ENCODE peak calls at places on chromosomes 16 and 17, in four cellular contexts. G, D, B and M are unnamed samples.

GRCh38 chr16:14302031-14302398 is 230.9 kb downstream of the MRTFB start:
- DNase-seq in G (no peak), B (peak; percentile 81), D (peak; percentile 88), M (no peak)

GRCh38 chr16:1580956-1581355 is 30.9 kb downstream of the IFT140 start:
- DNase-seq in B (no peak), G (no peak), D (no peak), M (no peak)

GRCh38 chr17:75748706-75749105 is 16.3 kb downstream of the GALK1 start:
- DNase-seq in D (no peak), B (no peak), G (no peak), M (no peak)

GRCh38 chr16:64356267-64356666 is 765.6 kb downstream of the CDH11 start:
- DNase-seq in B (peak; percentile 1), D (no peak), G (no peak), M (no peak)

GRCh38 chr16:49441366-49441780 is 67.8 kb downstream of the C16orf78 start:
- DNase-seq in D (peak; percentile 50), B (no peak), G (peak; percentile 81), M (no peak)

GRCh38 chr16:70682239-70683145 is 3.4 kb downstream of the MTSS2 start:
- DNase-seq in B (no peak), G (no peak), D (no peak), M (no peak)

GRCh38 chr17:9291912-9292562 is 270.7 kb downstream of the NTN1 start:
- DNase-seq in G (peak; percentile 28), B (peak; percentile 28), D (peak; percentile 82), M (no peak)

GRCh38 chr16:66503030-66503429 is 46.9 kb downstream of the TK2 start:
- DNase-seq in D (peak; percentile 92), B (no peak), G (no peak), M (no peak)

GRCh38 chr17:9725575-9725974 is 65.8 kb downstream of the DHRS7C start:
- DNase-seq in D (no peak), B (peak; percentile 19), G (no peak), M (no peak)

GRCh38 chr16:69839798-69840409 is 77.8 kb downstream of the WWP2 start:
- DNase-seq in G (no peak), B (no peak), D (no peak), M (no peak)

GRCh38 chr16:78704421-78704820 is 605.0 kb downstream of the WWOX start:
- DNase-seq in D (no peak), G (no peak), B (no peak), M (no peak)

GRCh38 chr16:53529529-53529928 is 26.5 kb upstream of the AKTIP start:
- DNase-seq in B (no peak), D (no peak), G (no peak), M (no peak)

GRCh38 chr17:69535022-69535570 is 120.6 kb downstream of the MAP2K6 start:
- DNase-seq in B (no peak), D (no peak), G (no peak), M (no peak)

GRCh38 chr16:67470314-67470713 is 10.6 kb downstream of the ATP6V0D1 start:
- DNase-seq in G (no peak), B (no peak), D (peak; percentile 86), M (no peak)

GRCh38 chr17:45019177-45019711 is 32.2 kb downstream of the DCAKD start:
- DNase-seq in B (peak; percentile 45), D (no peak), G (no peak), M (no peak)

DNA sequence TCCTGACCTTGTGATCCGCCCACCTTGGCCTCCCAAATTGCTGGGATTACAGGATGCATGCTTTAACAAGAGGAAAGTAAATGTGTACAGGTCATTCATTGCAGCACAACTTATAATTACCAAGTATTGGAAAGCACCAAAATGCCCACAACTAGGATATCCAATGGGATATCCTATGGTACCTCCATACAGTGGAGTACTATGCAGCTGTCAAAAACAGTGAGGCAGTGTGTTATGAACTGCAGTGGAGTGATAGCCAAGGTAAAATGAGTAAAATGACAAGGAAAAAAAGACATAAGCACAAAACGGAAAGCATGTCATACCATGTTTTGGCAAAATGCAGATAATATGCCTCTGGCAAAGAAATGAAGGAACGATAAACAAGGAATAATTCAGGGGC is 87.6 kb downstream of the FOXL1 start:
- DNase-seq in G (no peak), B (no peak), D (no peak), M (no peak)
- H3K27ac ChIP-seq in G (no peak overlapping the region), B (peak overlapping the region; percentile 90), D (no peak overlapping the region), M (no peak overlapping the region)

GRCh38 chr17:39739020-39739884 is 1.5 kb downstream of the GRB7 start:
- DNase-seq in G (no peak), D (no peak), B (peak; percentile 80), M (no peak)
- H3K27ac ChIP-seq in G (no peak overlapping the region), D (no peak overlapping the region), B (peak overlapping the region; percentile 87), M (no peak overlapping the region)

DNA sequence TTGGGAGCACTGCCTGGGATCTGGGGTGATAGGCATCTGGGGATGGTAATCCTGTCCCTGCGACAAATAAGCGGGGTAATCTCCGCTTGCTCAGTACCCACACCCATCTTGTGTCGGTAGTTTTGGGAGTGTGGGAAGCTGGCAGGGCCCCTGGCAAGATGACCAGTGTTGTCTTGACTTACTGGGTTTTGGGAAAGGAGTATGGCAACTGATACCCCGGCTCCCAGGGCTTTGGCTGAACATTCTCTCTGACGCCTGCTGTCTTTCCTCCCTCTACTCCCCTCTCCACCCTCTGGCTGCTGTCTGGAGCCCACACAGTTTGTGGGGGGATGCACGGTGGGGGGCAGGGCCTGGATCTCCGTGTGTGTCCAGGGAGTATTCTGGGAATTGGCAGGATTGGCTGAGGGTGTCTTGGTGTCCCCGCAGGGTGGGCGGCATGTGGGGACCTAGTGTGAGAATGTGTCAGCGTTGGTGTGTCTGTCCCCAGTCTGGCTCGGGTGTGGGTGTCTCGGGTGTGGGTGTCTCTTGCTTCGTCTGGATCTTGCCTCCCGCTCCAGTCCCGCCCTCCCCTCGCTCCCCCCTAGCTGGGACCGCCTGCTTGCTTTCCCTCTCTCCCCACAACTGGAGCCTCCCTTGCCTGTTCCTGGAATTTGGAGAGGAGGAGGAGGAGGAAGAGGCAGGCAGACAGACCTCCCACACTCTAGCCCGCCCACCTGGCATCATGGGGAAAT is 12.0 kb downstream of the RARA start:
- DNase-seq in B (no peak), D (peak; percentile 93), G (peak; percentile 59), M (no peak)
- H3K27ac ChIP-seq in B (peak overlapping the region; percentile 95), D (peak overlapping the region; percentile 94), G (peak overlapping the region; percentile 99), M (no peak overlapping the region)

GRCh38 chr17:8005357-8005756 is 2.9 kb downstream of the GUCY2D start:
- DNase-seq in G (no peak), B (no peak), D (no peak), M (no peak)

GRCh38 chr17:8001976-8002645 is at the start of gene GUCY2D:
- DNase-seq in D (no peak), B (no peak), G (no peak), M (no peak)

GRCh38 chr17:8004899-8005298 is 2.5 kb downstream of the GUCY2D start:
- DNase-seq in B (no peak), D (no peak), G (no peak), M (no peak)

GRCh38 chr17:8002646-8003593 is 505 bp downstream of the GUCY2D start:
- DNase-seq in D (no peak), G (no peak), B (no peak), M (no peak)

GRCh38 chr17:8003594-8004181 is 1.3 kb downstream of the GUCY2D start:
- DNase-seq in G (no peak), B (no peak), D (no peak), M (no peak)
- H3K27ac ChIP-seq in G (no peak overlapping the region), B (no peak overlapping the region), D (no peak overlapping the region), M (no peak overlapping the region)

DNA sequence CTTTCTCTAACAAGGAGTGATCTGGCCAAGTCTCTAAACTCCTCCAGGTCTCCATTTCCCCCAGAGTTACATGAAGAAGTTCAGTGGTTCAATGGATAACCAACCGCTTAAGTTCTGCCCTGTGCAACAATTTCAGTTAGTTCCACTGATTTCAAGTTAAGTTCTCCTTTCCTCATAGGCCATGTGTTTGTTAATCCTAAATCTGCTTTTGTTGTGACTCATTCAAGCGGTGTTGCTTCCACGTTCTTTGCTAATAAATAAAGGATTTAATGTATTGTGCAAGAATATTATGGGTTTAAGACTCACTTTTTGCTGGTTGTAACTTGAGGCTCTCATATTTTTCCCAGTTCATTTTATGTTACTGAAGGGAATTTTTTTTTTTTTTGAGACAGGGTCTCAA is 36.3 kb downstream of the GNA13 start:
- DNase-seq in D (no peak), G (no peak), B (no peak), M (no peak)
- H3K27ac ChIP-seq in D (peak overlapping the region; percentile 59), G (no peak overlapping the region), B (peak overlapping the region; percentile 60), M (no peak overlapping the region)

DNA sequence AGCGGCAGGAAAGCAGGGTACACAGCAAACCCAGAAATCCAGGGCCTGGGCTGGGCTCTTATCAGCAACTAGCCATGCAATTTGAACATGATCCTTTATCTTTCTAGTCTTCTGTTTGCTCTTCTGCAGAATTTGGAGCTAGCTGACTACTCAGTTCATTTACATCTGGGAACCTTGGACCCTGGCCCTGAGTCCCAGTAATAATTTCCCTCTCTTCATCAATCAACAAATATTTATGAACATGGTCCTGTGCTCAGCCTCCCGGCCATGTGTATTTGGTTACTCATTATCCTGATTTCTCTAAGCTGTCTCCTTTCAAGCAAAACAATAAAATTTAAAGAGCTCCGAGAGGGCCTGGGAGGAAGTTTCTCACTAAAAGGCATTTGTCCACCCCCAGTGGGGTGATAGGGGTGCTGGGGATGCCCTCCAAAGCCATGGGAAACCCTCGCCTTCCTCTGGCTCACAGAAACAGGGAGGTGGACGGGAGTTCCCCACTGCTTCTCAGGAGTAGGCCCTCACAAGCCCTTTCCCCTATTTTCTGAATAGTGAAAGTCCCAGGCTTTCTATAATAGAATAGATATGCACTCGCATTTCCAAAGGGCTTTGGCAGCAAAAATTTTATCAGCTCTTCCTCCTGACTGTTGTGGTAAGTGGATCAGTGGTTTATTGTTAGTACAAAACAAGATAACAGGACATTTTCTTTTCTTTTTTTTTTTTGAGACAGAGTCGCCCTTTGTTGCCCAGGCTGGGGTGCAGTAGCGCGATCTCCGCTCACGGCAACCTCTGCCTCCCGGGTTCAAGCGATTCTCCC is 6.9 kb upstream of the WDR59 start:
- DNase-seq in D (no peak), B (no peak), G (no peak), M (no peak)
- H3K27ac ChIP-seq in D (no peak overlapping the region), B (no peak overlapping the region), G (no peak overlapping the region), M (no peak overlapping the region)

GRCh38 chr16:84115919-84116719 is 623 bp downstream of the MBTPS1 start:
- DNase-seq in B (peak; percentile 36), G (peak; percentile 70), D (no peak), M (no peak)
- H3K27ac ChIP-seq in B (peak overlapping the region; percentile 96), G (peak overlapping the region; percentile 84), D (peak overlapping the region; percentile 90), M (no peak overlapping the region)

GRCh38 chr17:50153650-50154575 is 3.4 kb upstream of the PPP1R9B start:
- DNase-seq in D (peak; percentile 86), B (no peak), G (no peak), M (no peak)
- H3K27ac ChIP-seq in D (peak overlapping the region; percentile 93), B (peak overlapping the region; percentile 96), G (no peak overlapping the region), M (no peak overlapping the region)